ENCODE peak calls at places on chromosomes 2 and 18, in four cellular contexts. One of them, this sample, is unnamed.

GRCh38 chr2:238439093-238439849 is 12.5 kb downstream of the ASB1 start:
- DNase-seq in WTC11: no peak
- DNase-seq in GM12878: no peak
- DNase-seq in H1: no peak
- DNase-seq in this sample: no peak

GRCh38 chr2:23425886-23426283 is 40.9 kb downstream of the KLHL29 start:
- DNase-seq in WTC11: no peak
- DNase-seq in GM12878: no peak
- DNase-seq in H1: peak; percentile 42
- DNase-seq in this sample: no peak

GRCh38 chr2:133581027-133581760 is 12.9 kb upstream of the NCKAP5 start:
- DNase-seq in WTC11: peak; percentile 23
- DNase-seq in GM12878: no peak
- DNase-seq in H1: no peak
- DNase-seq in this sample: no peak

GRCh38 chr2:105431367-105432088 is 32.7 kb upstream of the FHL2 start:
- DNase-seq in WTC11: no peak
- DNase-seq in GM12878: no peak
- DNase-seq in H1: no peak
- DNase-seq in this sample: no peak

GRCh38 chr2:71843391-71843850 is 304.2 kb downstream of the CYP26B1 start:
- DNase-seq in WTC11: no peak
- DNase-seq in GM12878: no peak
- DNase-seq in H1: no peak
- DNase-seq in this sample: no peak

GRCh38 chr2:118309201-118310015 is 221.1 kb downstream of the INSIG2 start:
- DNase-seq in WTC11: no peak
- DNase-seq in GM12878: no peak
- DNase-seq in H1: no peak
- DNase-seq in this sample: no peak

GRCh38 chr2:168912466-168913170 is 11.5 kb downstream of the G6PC2 start:
- DNase-seq in WTC11: peak; percentile 44
- DNase-seq in GM12878: no peak
- DNase-seq in H1: peak; percentile 62
- DNase-seq in this sample: no peak

GRCh38 chr2:211766689-211767088 is 771.9 kb downstream of the ERBB4 start:
- DNase-seq in WTC11: peak; percentile 36
- DNase-seq in GM12878: no peak
- DNase-seq in H1: peak; percentile 48
- DNase-seq in this sample: no peak

GRCh38 chr2:202306034-202306433 is 40.5 kb downstream of the NOP58 start:
- DNase-seq in WTC11: no peak
- DNase-seq in GM12878: no peak
- DNase-seq in H1: peak; percentile 34
- DNase-seq in this sample: no peak

GRCh38 chr18:75779910-75780309 is 352.4 kb upstream of the SMIM21 start:
- DNase-seq in WTC11: no peak
- DNase-seq in GM12878: no peak
- DNase-seq in H1: no peak
- DNase-seq in this sample: no peak

GRCh38 chr2:231890896-231891513 is 35.2 kb downstream of the NPPC start:
- DNase-seq in WTC11: no peak
- DNase-seq in GM12878: no peak
- DNase-seq in H1: no peak
- DNase-seq in this sample: no peak

DNA sequence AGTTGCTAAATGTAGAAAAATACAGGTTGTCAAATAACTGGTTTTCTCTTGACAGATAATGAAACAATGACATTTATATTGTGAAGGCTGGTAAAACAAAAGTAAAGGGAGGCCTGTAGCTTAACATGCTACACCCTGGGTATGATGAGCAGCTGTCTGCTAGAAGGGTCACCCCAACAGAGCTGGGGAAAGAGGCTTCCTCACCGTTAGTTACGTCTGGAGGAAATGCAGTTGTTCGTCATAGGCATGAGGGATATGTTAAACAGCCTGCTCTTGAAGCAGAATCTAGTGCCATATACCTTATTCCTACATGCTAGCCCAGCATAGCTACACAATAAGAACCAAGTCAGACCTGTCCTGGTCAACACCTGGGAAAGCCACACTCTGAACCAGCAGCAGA is 49.9 kb downstream of the LPIN2 start:
- DNase-seq in WTC11: no peak
- DNase-seq in GM12878: no peak
- DNase-seq in H1: no peak
- DNase-seq in this sample: no peak
- TF ChIP-seq ATF2 in WTC11: no peak
- TF ChIP-seq ATF2 in GM12878: no peak
- TF ChIP-seq ATF2 in H1: no peak
- TF ChIP-seq ATF2 in this sample: no peak

GRCh38 chr2:95231723-95232122 is 24.4 kb downstream of the ZNF892 start:
- DNase-seq in WTC11: peak; percentile 94
- DNase-seq in GM12878: no peak
- DNase-seq in H1: peak; percentile 90
- DNase-seq in this sample: peak; percentile 75
- TF ChIP-seq ATF2 in WTC11: no peak
- TF ChIP-seq ATF2 in GM12878: no peak
- TF ChIP-seq ATF2 in H1: no peak
- TF ChIP-seq ATF2 in this sample: no peak

GRCh38 chr18:74775239-74775638 is 177.6 kb downstream of the ZNF407 start:
- DNase-seq in WTC11: no peak
- DNase-seq in GM12878: no peak
- DNase-seq in H1: no peak
- DNase-seq in this sample: no peak
- TF ChIP-seq ATF2 in WTC11: no peak
- TF ChIP-seq ATF2 in GM12878: no peak
- TF ChIP-seq ATF2 in H1: no peak
- TF ChIP-seq ATF2 in this sample: no peak

DNA sequence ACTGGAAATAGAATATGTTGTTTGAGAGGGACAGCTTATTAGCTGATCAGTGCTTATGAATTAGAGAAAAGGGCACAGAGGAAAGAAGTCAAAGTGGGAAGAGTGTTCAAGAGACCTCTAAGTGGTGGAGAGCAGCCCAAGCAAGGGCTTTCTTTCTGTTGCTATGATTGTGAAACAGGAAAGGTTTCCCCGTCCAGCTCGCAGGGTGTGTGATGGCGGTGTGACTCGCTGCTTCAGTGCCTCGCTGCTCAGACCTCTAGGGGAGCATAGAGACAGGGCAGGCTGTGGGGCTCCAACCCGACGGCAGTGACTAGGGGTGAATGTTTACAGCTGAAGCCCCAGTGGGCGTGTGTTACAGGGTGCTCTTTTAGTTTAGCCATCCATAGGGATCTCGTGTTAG is 166.5 kb upstream of the COPS8 start:
- DNase-seq in WTC11: no peak
- DNase-seq in GM12878: no peak
- DNase-seq in H1: no peak
- DNase-seq in this sample: no peak
- TF ChIP-seq ATF2 in WTC11: no peak
- TF ChIP-seq ATF2 in GM12878: no peak
- TF ChIP-seq ATF2 in H1: no peak
- TF ChIP-seq ATF2 in this sample: no peak

GRCh38 chr2:14827226-14828023 is 194.9 kb downstream of the LRATD1 start:
- DNase-seq in WTC11: no peak
- DNase-seq in GM12878: no peak
- DNase-seq in H1: no peak
- DNase-seq in this sample: no peak
- TF ChIP-seq ATF2 in WTC11: no peak
- TF ChIP-seq ATF2 in GM12878: no peak
- TF ChIP-seq ATF2 in H1: no peak
- TF ChIP-seq ATF2 in this sample: no peak

GRCh38 chr2:42095923-42096408 is 48.1 kb downstream of the PKDCC start:
- DNase-seq in WTC11: peak; percentile 51
- DNase-seq in GM12878: no peak
- DNase-seq in H1: peak; percentile 59
- DNase-seq in this sample: peak; percentile 40
- TF ChIP-seq ATF2 in WTC11: no peak
- TF ChIP-seq ATF2 in GM12878: no peak
- TF ChIP-seq ATF2 in H1: no peak
- TF ChIP-seq ATF2 in this sample: no peak

GRCh38 chr18:68588169-68588568 is 126.7 kb downstream of the TMX3 start:
- DNase-seq in WTC11: no peak
- DNase-seq in GM12878: no peak
- DNase-seq in H1: no peak
- DNase-seq in this sample: no peak
- TF ChIP-seq ATF2 in WTC11: no peak
- TF ChIP-seq ATF2 in GM12878: no peak
- TF ChIP-seq ATF2 in H1: no peak
- TF ChIP-seq ATF2 in this sample: no peak

GRCh38 chr2:120654383-120655134 is 81.1 kb upstream of the GLI2 start:
- DNase-seq in WTC11: peak; percentile 81
- DNase-seq in GM12878: no peak
- DNase-seq in H1: peak; percentile 88
- DNase-seq in this sample: no peak

GRCh38 chr2:120656273-120656960 is 79.3 kb upstream of the GLI2 start:
- DNase-seq in WTC11: no peak
- DNase-seq in GM12878: no peak
- DNase-seq in H1: no peak
- DNase-seq in this sample: no peak

GRCh38 chr2:120651818-120652217 is 83.8 kb upstream of the GLI2 start:
- DNase-seq in WTC11: no peak
- DNase-seq in GM12878: no peak
- DNase-seq in H1: no peak
- DNase-seq in this sample: no peak

GRCh38 chr2:120653026-120653425 is 82.6 kb upstream of the GLI2 start:
- DNase-seq in WTC11: no peak
- DNase-seq in GM12878: no peak
- DNase-seq in H1: no peak
- DNase-seq in this sample: no peak

DNA sequence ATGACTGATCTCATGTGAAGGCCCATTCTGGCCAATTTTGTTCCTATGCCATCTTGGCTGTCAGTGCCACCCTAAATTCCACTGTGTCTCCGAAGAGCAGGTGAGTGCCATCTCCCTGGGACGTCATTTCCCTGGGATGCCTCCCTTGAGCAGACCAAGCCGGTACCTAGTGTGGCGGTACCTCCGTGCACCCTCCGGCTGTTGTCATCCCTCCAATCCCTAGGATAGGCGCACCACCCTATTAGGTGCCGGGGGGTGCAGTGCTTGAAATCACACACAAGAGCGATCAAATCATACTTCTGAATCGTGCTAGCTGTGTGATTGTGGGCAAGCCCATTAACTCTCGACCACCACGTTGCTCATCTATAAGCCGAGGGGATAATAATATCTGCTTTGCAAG is 81.8 kb upstream of the GLI2 start:
- DNase-seq in WTC11: no peak
- DNase-seq in GM12878: no peak
- DNase-seq in H1: no peak
- DNase-seq in this sample: no peak
- TF ChIP-seq ATF2 in WTC11: no peak
- TF ChIP-seq ATF2 in GM12878: no peak
- TF ChIP-seq ATF2 in H1: no peak
- TF ChIP-seq ATF2 in this sample: no peak

DNA sequence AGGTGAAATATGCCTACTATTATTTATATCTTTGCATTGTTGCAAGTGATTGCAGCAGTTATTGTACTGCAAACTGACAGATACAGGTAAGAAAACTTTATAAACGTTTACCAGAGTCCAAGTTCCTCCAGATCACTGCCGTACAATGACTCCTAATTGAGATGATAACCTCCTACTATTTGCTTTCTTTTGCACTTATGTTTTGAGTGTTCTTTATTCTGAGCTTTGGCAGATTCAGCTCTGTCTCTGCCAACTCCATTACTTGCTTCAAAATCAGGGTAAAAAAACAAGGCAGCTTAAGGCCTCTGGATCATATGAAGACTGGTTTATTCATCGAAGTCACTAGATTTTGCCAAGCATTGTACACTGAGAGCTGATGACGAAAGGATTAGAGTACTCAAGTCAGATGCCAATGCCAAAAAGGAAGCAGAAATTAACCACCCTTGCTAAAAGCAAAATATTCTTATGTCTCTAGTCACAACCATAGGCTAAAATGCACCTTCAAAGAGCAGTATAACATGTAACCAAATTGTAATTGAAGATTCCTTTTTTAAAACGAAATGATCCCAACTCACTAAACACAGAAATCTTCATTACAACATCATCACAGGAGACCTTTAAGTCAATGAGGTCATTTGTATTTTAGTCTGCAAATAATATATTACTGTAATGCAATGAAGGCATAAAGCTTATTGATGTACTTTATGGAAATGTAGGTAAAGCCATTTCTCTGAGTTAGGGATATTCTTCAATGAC is 10.5 kb upstream of the IKZF2 start:
- DNase-seq in WTC11: no peak
- DNase-seq in GM12878: no peak
- DNase-seq in H1: no peak
- DNase-seq in this sample: no peak
- TF ChIP-seq ATF2 in WTC11: no peak
- TF ChIP-seq ATF2 in GM12878: no peak
- TF ChIP-seq ATF2 in H1: no peak
- TF ChIP-seq ATF2 in this sample: no peak

DNA sequence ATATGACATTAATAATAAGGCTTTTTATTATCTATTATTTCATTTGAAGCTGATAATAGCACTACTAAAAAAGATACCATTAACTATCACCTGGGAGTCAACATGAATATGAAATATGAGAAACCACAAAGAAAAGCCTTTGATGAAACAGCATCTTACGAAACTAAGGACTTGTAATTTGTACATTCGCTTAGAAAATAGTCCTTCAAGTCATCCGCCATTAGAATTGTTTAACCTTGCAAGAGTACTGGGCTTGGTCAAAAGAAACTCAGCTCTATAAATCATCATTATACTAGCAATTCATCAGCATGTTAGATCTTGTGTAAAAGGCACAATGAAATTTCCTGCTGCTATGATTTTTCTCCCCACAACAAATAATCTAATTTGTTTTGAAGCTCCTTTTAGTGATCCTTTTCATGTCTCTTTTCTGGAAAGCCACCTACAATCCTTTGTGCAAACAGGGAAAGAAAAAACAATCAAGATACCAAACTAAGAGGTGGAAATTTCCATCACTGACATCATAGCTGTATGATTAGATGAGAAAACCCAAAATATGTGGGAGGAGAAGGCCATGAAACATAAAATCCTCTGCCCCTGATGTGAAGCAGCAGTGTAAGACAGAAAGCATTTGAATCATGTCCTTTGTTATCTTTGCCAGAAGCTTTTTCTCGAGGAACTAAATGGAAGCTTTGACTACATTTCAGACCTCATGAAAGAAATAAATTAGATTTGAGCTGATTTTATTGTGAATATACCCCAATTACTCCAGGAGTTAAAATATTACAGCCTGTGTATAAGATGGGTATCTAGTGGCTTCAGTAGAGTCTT is 31.2 kb downstream of the SCN9A start:
- DNase-seq in WTC11: no peak
- DNase-seq in GM12878: no peak
- DNase-seq in H1: no peak
- DNase-seq in this sample: no peak
- TF ChIP-seq ATF2 in WTC11: no peak
- TF ChIP-seq ATF2 in GM12878: no peak
- TF ChIP-seq ATF2 in H1: no peak
- TF ChIP-seq ATF2 in this sample: no peak